ENCODE peak calls at places on chromosomes 16 and 17, in six cellular contexts. W is bronchial epithelial cell; U is stimulated activated CD8-positive, alpha-beta memory T cell treated with anti-CD3 and anti-CD28 coated beads, Interleukin-12 subunit alpha, Interleukin-12 subunit beta, amount 100 ng/mL, for 4 hours; M is G401; F is activated CD4-positive, alpha-beta memory T cell treated with anti-CD3 and anti-CD28 coated beads, Interleukin-2, amount 10 ng/mL, durations not matched to agents 7 days and 5 days; T is astrocyte of the spinal cord. J is an unnamed sample.

GRCh38 chr17:47604268-47604927 is 45.3 kb upstream of the KPNB1 start:
- DNase-seq in W (no peak), U (no peak), M (no peak), F (no peak), T (peak), J (no peak)

GRCh38 chr16:80622007-80622406 is 81.2 kb downstream of the DYNLRB2 start:
- DNase-seq in W (no peak), U (no peak), M (no peak), F (no peak), T (no peak), J (no peak)

GRCh38 chr16:69328854-69329316 is 1.5 kb downstream of the PDF start:
- DNase-seq in W (peak), U (no peak), M (no peak), F (peak), T (peak), J (no peak)

GRCh38 chr17:2691965-2692780 is 19.4 kb downstream of the CLUH start:
- DNase-seq in W (no peak), U (no peak), M (no peak), F (no peak), T (no peak), J (peak)

GRCh38 chr17:45137561-45138305 is 2.2 kb downstream of the ACBD4 start:
- DNase-seq in W (no peak), U (no peak), M (no peak), F (no peak), T (no peak), J (peak)

GRCh38 chr16:73018796-73019455 is 29.0 kb downstream of the ZFHX3 start:
- DNase-seq in W (no peak), U (no peak), M (no peak), F (no peak), T (no peak), J (no peak)

GRCh38 chr16:58013201-58013956 is 12.2 kb downstream of the USB1 start:
- DNase-seq in W (no peak), U (no peak), M (no peak), F (no peak), T (no peak), J (no peak)

GRCh38 chr17:35568561-35568960 is 7.9 kb upstream of the SLFN14 start:
- DNase-seq in W (peak), U (no peak), M (peak), F (peak), T (no peak), J (no peak)

GRCh38 chr17:49404371-49404770 is 10.3 kb downstream of the PHB1 start:
- DNase-seq in W (no peak), U (no peak), M (no peak), F (no peak), T (no peak), J (peak)

GRCh38 chr16:75624921-75625334 is 1.8 kb upstream of the ADAT1 start:
- DNase-seq in W (peak), U (no peak), M (no peak), F (no peak), T (no peak), J (no peak)

GRCh38 chr17:82880620-82881019 is 40.8 kb upstream of the ZNF750 start:
- DNase-seq in W (no peak), U (no peak), M (no peak), F (no peak), T (no peak), J (no peak)

GRCh38 chr17:28551421-28552186 is 820 bp downstream of the UNC119 start:
- DNase-seq in W (no peak), U (no peak), M (peak), F (no peak), T (no peak), J (no peak)

GRCh38 chr16:85888405-85889331 is 10.3 kb upstream of the IRF8 start:
- DNase-seq in W (peak), U (no peak), M (no peak), F (no peak), T (peak), J (no peak)

GRCh38 chr17:36525113-36525512 is 9.6 kb downstream of the MYO19 start:
- DNase-seq in W (peak), U (no peak), M (no peak), F (peak), T (no peak), J (no peak)

J was measured in Peyer's patch.